ENCODE peak calls at places on chromosomes 11 and 22, in five cellular contexts. J is NCI-H1092, K is iris pigment epithelial cell, W is T-helper 2 cell, L is posterior cingulate gyrus. I is an unnamed sample.

GRCh38 chr11:82653752-82654151 is 79.9 kb downstream of the FAM181B start:
- DNase-seq in J (no peak), W (no peak), L (peak; percentile 55), K (no peak), I (no peak)

GRCh38 chr22:18085188-18085587 is 7.4 kb downstream of the PEX26 start:
- DNase-seq in J (no peak), K (peak; percentile 69), L (no peak), W (no peak), I (no peak)

GRCh38 chr22:46138058-46138797 is 12.1 kb upstream of the PPARA start:
- DNase-seq in L (peak; percentile 57), K (no peak), J (no peak), W (no peak), I (no peak)

GRCh38 chr11:73996161-73996747 is 12.6 kb downstream of the UCP3 start:
- DNase-seq in K (no peak), L (no peak), W (no peak), J (no peak), I (no peak)

GRCh38 chr11:62600367-62601113 is 1.1 kb downstream of the MTA2 start:
- DNase-seq in L (no peak), W (no peak), J (no peak), K (no peak), I (no peak)

GRCh38 chr11:134949121-134949591 is 537.1 kb upstream of the B3GAT1 start:
- DNase-seq in L (no peak), K (peak; percentile 36), W (no peak), J (no peak), I (no peak)

GRCh38 chr11:79092791-79093313 is 348.0 kb downstream of the TENM4 start:
- DNase-seq in L (no peak), W (no peak), J (no peak), K (peak; percentile 99), I (no peak)

GRCh38 chr11:127993788-127994187 is 593.6 kb downstream of the ETS1 start:
- DNase-seq in W (no peak), L (no peak), K (no peak), J (no peak), I (no peak)

GRCh38 chr22:21593406-21594232 is 26.1 kb downstream of the UBE2L3 start:
- DNase-seq in W (no peak), J (no peak), L (peak; percentile 84), K (no peak), I (no peak)

GRCh38 chr22:48138427-48138826 is 1376.0 kb downstream of the TBC1D22A start:
- DNase-seq in J (no peak), K (no peak), W (no peak), L (no peak), I (no peak)

GRCh38 chr11:101914349-101914736 is 467 bp upstream of the CEP126 start:
- DNase-seq in W (no peak), L (no peak), J (no peak), K (peak; percentile 35), I (no peak)

GRCh38 chr22:28544431-28544868 is 135.2 kb downstream of the TTC28 start:
- DNase-seq in J (no peak), W (no peak), L (no peak), K (peak; percentile 25), I (no peak)

GRCh38 chr22:35839811-35840739 is 122.4 kb downstream of the APOL5 start:
- DNase-seq in W (no peak), L (peak; percentile 94), J (peak; percentile 93), K (peak; percentile 98), I (peak; percentile 92)

GRCh38 chr11:82701847-82702520 is 31.7 kb downstream of the FAM181B start:
- DNase-seq in J (no peak), L (no peak), K (peak; percentile 45), W (no peak), I (peak; percentile 78)

GRCh38 chr11:73121692-73122091 is 20.4 kb downstream of the FCHSD2 start:
- DNase-seq in W (no peak), L (no peak), J (no peak), K (no peak), I (no peak)

GRCh38 chr22:32721328-32722180 is 80.0 kb upstream of the TIMP3 start:
- DNase-seq in J (no peak), K (no peak), W (no peak), L (no peak), I (no peak)

GRCh38 chr11:109697140-109697843 is 275.3 kb downstream of the C11orf87 start:
- DNase-seq in K (peak; percentile 63), W (no peak), L (peak; percentile 27), J (peak; percentile 37), I (peak; percentile 46)

GRCh38 chr11:93116641-93117577 is 80.9 kb downstream of the SLC36A4 start:
- DNase-seq in L (no peak), W (no peak), J (no peak), K (no peak), I (no peak)

I was measured in NCI-H1105 treated with DMSO at 0.1 percent for 48 hours.